ENCODE peak calls at places on chromosomes 7 and 10, in four cellular contexts. N, O, W and Z are unnamed samples.

GRCh38 chr7:101549734-101550133 is 79.4 kb downstream of the MYL10 start:
- DNase-seq in N (no peak), O (no peak), W (no peak), Z (no peak)

GRCh38 chr10:14801693-14802092 is 27.0 kb upstream of the FAM107B start:
- DNase-seq in W (no peak), N (no peak), O (no peak), Z (no peak)

GRCh38 chr7:17947606-17948005 is 7.3 kb upstream of the SNX13 start:
- DNase-seq in N (no peak), O (no peak), W (no peak), Z (no peak)

GRCh38 chr7:106957766-106958165 is 86.7 kb upstream of the PRKAR2B start:
- DNase-seq in W (no peak), O (peak; percentile 2), N (peak; percentile 55), Z (no peak)

GRCh38 chr7:23106801-23107713 is 1.5 kb downstream of the KLHL7 start:
- DNase-seq in W (no peak), N (no peak), O (no peak), Z (no peak)

GRCh38 chr10:72186633-72187330 is 29.0 kb upstream of the ANAPC16 start:
- DNase-seq in O (no peak), W (no peak), N (no peak), Z (no peak)

GRCh38 chr7:80070391-80070790 is 64.2 kb upstream of the GNAI1 start:
- DNase-seq in N (no peak), W (no peak), O (no peak), Z (no peak)

GRCh38 chr10:15158972-15159371 is 9.5 kb downstream of the NMT2 start:
- DNase-seq in O (no peak), W (no peak), N (no peak), Z (no peak)

GRCh38 chr7:138395763-138396162 is 64.3 kb upstream of the TRIM24 start:
- DNase-seq in W (no peak), N (no peak), O (no peak), Z (no peak)

GRCh38 chr10:89476676-89477075 is 58.7 kb downstream of the SLC16A12 start:
- DNase-seq in N (no peak), W (no peak), O (no peak), Z (no peak)

GRCh38 chr7:86939197-86939814 is 120.1 kb downstream of the ELAPOR2 start:
- DNase-seq in O (peak; percentile 6), W (peak; percentile 40), N (peak; percentile 82), Z (no peak)

GRCh38 chr7:34361663-34362250 is 296.3 kb upstream of the NPSR1 start:
- DNase-seq in O (no peak), W (no peak), N (no peak), Z (no peak)

GRCh38 chr7:90761584-90761983 is 165.5 kb downstream of the CDK14 start:
- DNase-seq in W (no peak), N (no peak), O (no peak), Z (no peak)

GRCh38 chr7:150668472-150668911 is 17.0 kb upstream of the GIMAP2 start:
- DNase-seq in O (no peak), N (no peak), W (peak; percentile 99), Z (no peak)

GRCh38 chr10:71268247-71268691 is 50.8 kb upstream of the SLC29A3 start:
- DNase-seq in W (no peak), N (peak; percentile 38), O (no peak), Z (no peak)

GRCh38 chr10:22003111-22003963 is at the start of gene DNAJC1:
- DNase-seq in O (peak; percentile 58), W (peak; percentile 83), N (peak; percentile 98), Z (peak; percentile 77)

GRCh38 chr10:86900955-86901354 is 56.5 kb downstream of the MMRN2 start:
- DNase-seq in N (no peak), W (no peak), O (no peak), Z (no peak)

GRCh38 chr7:144629011-144629410 is 206.8 kb downstream of the TPK1 start:
- DNase-seq in W (no peak), O (no peak), N (no peak), Z (no peak)
- TF ChIP-seq SPI1 in W (no peak), O (no peak), N (no peak), Z (no peak)

GRCh38 chr7:7177044-7177517 is 5.3 kb upstream of the C1GALT1 start:
- DNase-seq in N (no peak), O (no peak), W (no peak), Z (no peak)
- TF ChIP-seq SPI1 in N (no peak), O (no peak), W (no peak), Z (no peak)

GRCh38 chr7:27575647-27576046 is 87.0 kb downstream of the HIBADH start:
- DNase-seq in W (no peak), N (no peak), O (no peak), Z (no peak)

GRCh38 chr7:27576360-27576944 is 86.2 kb downstream of the HIBADH start:
- DNase-seq in N (peak; percentile 51), O (no peak), W (no peak), Z (no peak)

GRCh38 chr7:27581119-27581518 is 81.6 kb downstream of the HIBADH start:
- DNase-seq in O (no peak), N (no peak), W (no peak), Z (no peak)

GRCh38 chr7:27581906-27582305 is 80.8 kb downstream of the HIBADH start:
- DNase-seq in O (no peak), W (no peak), N (no peak), Z (no peak)

DNA sequence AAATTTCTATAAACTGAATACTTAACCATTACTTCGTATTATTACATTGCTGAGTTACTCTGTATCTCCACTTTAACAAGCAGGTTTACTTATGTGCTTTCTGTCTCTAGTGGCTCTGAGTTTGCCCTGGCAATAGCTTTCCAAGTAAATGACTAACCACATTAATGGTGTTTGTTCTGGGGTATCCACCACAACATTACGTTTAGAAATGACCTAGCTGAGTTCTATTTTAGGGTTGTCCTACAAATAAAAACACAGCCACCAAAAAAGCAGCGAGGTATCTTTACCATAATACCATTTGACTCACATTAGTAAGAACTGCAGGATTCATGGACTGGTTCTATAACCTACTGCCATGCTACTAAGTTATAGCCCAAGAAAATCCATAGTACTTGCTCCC is 83.1 kb downstream of the HIBADH start:
- DNase-seq in W (no peak), O (no peak), N (no peak), Z (no peak)
- TF ChIP-seq SPI1 in W (no peak), O (no peak), N (no peak), Z (no peak)

DNA sequence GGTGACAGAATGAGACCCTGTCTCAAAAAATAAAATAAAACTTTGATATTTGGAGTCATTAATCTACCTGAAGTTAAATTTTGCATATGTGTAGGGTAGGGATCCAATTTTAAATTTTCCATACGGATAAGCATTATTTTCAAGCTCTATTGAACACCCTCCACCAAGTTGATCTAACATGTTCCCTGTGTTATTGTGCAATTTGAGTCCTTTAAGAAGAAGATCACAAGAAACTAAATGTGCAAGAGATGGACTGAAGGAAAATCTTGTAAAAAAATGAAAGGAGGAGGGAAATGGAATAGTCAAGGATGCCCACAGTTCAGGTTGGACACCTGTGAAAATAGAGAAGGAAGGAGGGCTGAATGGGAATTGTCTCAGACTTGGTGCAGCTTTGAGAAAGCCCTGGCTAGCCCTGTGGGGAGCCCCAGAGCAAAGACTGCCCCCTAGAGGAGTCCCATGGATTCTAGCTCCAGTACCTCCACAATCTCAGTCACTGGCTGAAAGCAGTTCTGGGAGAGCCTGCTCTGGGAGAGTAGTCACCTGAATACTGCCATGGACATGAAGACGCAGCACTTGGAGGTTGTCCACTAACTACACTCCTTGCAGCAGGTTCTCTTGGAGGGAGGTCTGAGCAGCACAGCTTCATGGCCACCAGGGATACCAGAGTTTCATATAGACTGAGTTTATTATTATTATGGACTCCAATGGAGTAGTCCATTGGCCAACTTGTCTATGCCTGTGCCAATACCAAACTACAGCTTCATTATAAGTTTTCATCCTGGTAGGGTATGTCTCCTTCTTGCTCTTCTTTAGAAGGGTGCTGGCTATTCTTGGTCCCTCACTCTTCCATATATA is 5.7 kb upstream of the TIAL1 start:
- DNase-seq in N (peak; percentile 65), O (no peak), W (no peak), Z (no peak)
- TF ChIP-seq SPI1 in N (no peak), O (no peak), W (no peak), Z (no peak)

DNA sequence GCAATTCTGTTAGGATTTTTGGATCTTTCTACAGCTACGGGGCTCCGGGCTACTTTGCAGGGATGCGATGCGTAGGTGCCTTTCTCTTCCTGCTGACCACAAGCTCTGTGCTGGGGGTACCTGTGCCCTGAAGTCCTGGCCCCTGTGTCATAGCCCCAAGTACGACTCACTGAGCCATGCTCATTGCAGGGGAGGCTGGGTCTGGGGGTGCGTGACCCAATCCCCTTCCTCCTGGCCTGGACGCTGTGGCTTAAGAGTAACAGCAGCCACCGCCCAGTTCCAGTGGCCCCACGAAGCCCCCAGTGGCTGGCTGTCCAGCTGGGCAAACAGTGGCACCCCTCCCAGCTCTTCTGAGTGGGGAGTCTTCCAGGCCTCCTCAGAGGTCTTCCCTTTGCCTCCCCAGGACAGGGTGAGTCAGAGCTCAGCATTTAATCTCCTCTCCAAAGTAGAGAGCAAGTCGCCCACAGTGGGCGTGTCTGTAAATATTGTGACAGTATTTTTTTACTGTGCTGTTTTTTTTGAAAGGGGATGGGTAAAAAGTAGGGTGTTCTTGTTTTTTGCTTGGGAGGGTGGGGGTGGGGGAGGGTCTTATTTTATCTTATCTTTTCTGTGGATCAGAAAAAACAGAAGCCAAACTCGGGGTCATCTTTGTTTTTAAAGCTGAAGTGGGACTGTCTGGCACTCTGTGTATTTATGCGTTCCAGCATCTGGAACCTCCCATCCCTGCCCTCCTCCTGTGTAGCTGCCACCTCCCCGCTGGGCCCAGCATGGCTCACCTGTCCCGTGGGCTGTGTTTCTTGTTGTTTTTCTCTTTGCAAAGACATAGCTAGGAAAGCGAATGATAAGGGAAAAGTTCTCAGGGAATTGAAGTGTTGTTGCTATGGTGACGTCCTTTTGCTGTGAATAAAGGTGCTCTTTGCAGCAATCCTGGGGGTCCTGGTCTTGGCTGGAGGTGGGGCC is 8.2 kb downstream of the LFNG start:
- DNase-seq in N (peak; percentile 86), O (peak; percentile 55), W (no peak), Z (no peak)
- TF ChIP-seq SPI1 in N (no peak), O (no peak), W (no peak), Z (no peak)